ENCODE peak calls at places on chromosomes 2 and 18, in seven cellular contexts. Q is IMR-90, G is cardiac muscle cell, C is cardiac fibroblast, V is choroid plexus epithelial cell, L is sigmoid colon, T is HCT116. S is an unnamed sample.

GRCh38 chr2:46471-47345 is at the start of gene FAM110C:
- DNase-seq in Q (no peak), G (peak; percentile 67), C (peak; percentile 15), V (peak; percentile 18), L (no peak), T (no peak), S (peak; percentile 5)

GRCh38 chr2:29165362-29166236 is 50.4 kb downstream of the CLIP4 start:
- DNase-seq in Q (peak; percentile 93), G (peak; percentile 54), C (peak; percentile 81), V (peak; percentile 92), L (no peak), T (no peak), S (peak; percentile 72)

GRCh38 chr2:43609304-43609883 is 13.6 kb upstream of the THADA start:
- DNase-seq in Q (peak; percentile 44), G (peak; percentile 63), C (peak; percentile 72), V (peak; percentile 68), L (no peak), T (peak; percentile 37), S (peak; percentile 41)

GRCh38 chr18:73842795-73843394 is 304.7 kb downstream of the FBXO15 start:
- DNase-seq in Q (peak; percentile 65), G (peak; percentile 64), C (peak; percentile 69), V (peak; percentile 74), L (no peak), T (peak; percentile 4), S (peak; percentile 67)

GRCh38 chr2:128086244-128086643 is 4.8 kb upstream of the UGGT1 start:
- DNase-seq in Q (no peak), G (no peak), C (no peak), V (no peak), L (no peak), T (no peak), S (no peak)

GRCh38 chr2:207166349-207167128 is 791 bp upstream of the KLF7 start:
- DNase-seq in Q (peak; percentile 81), G (peak; percentile 93), C (peak; percentile 90), V (peak; percentile 89), L (peak; percentile 91), T (no peak), S (peak; percentile 87)

GRCh38 chr18:38576915-38577314 is 1011.3 kb upstream of the CELF4 start:
- DNase-seq in Q (no peak), G (no peak), C (no peak), V (no peak), L (no peak), T (no peak), S (no peak)

GRCh38 chr2:226208726-226209125 is 590.9 kb downstream of the IRS1 start:
- DNase-seq in Q (peak; percentile 68), G (peak; percentile 66), C (peak; percentile 72), V (peak; percentile 43), L (no peak), T (no peak), S (peak; percentile 52)

GRCh38 chr18:25658476-25658875 is 306.5 kb upstream of the ZNF521 start:
- DNase-seq in Q (no peak), G (no peak), C (no peak), V (no peak), L (no peak), T (no peak), S (no peak)

GRCh38 chr2:173680574-173680973 is 284.6 kb downstream of the SP3 start:
- DNase-seq in Q (peak; percentile 5), G (no peak), C (no peak), V (no peak), L (no peak), T (no peak), S (no peak)

GRCh38 chr2:216492951-216493685 is 5.5 kb upstream of the RPL37A start:
- DNase-seq in Q (peak; percentile 82), G (peak; percentile 77), C (peak; percentile 92), V (peak; percentile 63), L (no peak), T (no peak), S (peak; percentile 84)

GRCh38 chr2:132503621-132504200 is 87.1 kb downstream of the GPR39 start:
- DNase-seq in Q (peak; percentile 37), G (no peak), C (peak; percentile 54), V (peak; percentile 14), L (no peak), T (no peak), S (peak; percentile 21)

GRCh38 chr18:49842656-49843055 is 29.3 kb upstream of the ACAA2 start:
- DNase-seq in Q (no peak), G (no peak), C (no peak), V (no peak), L (no peak), T (no peak), S (no peak)

GRCh38 chr18:55522011-55522410 is 66.0 kb downstream of the TCF4 start:
- DNase-seq in Q (no peak), G (peak; percentile 38), C (peak; percentile 52), V (peak; percentile 47), L (no peak), T (no peak), S (no peak)

GRCh38 chr2:118496870-118497611 is 350.4 kb downstream of the EN1 start:
- DNase-seq in Q (no peak), G (no peak), C (no peak), V (no peak), L (no peak), T (no peak), S (no peak)

GRCh38 chr2:38345323-38346038 is 31.6 kb downstream of the ATL2 start:
- DNase-seq in Q (no peak), G (no peak), C (no peak), V (no peak), L (no peak), T (no peak), S (no peak)

GRCh38 chr2:156319811-156320490 is 12.6 kb downstream of the NR4A2 start:
- DNase-seq in Q (peak; percentile 49), G (peak; percentile 50), C (peak; percentile 43), V (no peak), L (peak; percentile 69), T (no peak), S (no peak)

GRCh38 chr2:102604754-102605153 is 14.6 kb upstream of the SLC9A2 start:
- DNase-seq in Q (no peak), G (no peak), C (no peak), V (no peak), L (no peak), T (no peak), S (no peak)

GRCh38 chr2:240126731-240127130 is 9.4 kb downstream of the COPS9 start:
- DNase-seq in Q (no peak), G (no peak), C (no peak), V (no peak), L (no peak), T (no peak), S (no peak)

GRCh38 chr2:124320072-124320471 is 295.0 kb downstream of the CNTNAP5 start:
- DNase-seq in Q (no peak), G (no peak), C (no peak), V (no peak), L (no peak), T (no peak), S (no peak)

GRCh38 chr2:213199871-213200270 is 48.5 kb upstream of the IKZF2 start:
- DNase-seq in Q (peak; percentile 54), G (peak; percentile 51), C (peak; percentile 76), V (peak; percentile 93), L (no peak), T (no peak), S (peak; percentile 45)

GRCh38 chr2:115763601-115764000 is 1321.2 kb downstream of the DPP10 start:
- DNase-seq in Q (no peak), G (no peak), C (no peak), V (no peak), L (no peak), T (no peak), S (no peak)

GRCh38 chr2:161965994-161966393 is 108.0 kb downstream of the DPP4 start:
- DNase-seq in Q (peak; percentile 29), G (no peak), C (no peak), V (no peak), L (no peak), T (no peak), S (peak; percentile 9)

GRCh38 chr2:1766851-1767771 is 22.8 kb upstream of the PXDN start:
- DNase-seq in Q (no peak), G (no peak), C (no peak), V (no peak), L (no peak), T (no peak), S (no peak)

GRCh38 chr2:26782876-26783704 is 2.8 kb upstream of the CENPA start:
- DNase-seq in Q (no peak), G (no peak), C (no peak), V (no peak), L (no peak), T (no peak), S (no peak)

GRCh38 chr2:26785431-26786206 is at the start of gene CENPA:
- DNase-seq in Q (peak; percentile 100), G (peak; percentile 100), C (peak; percentile 100), V (peak; percentile 100), L (peak; percentile 99), T (peak; percentile 99), S (peak; percentile 100)

GRCh38 chr2:26784570-26785234 is 1.2 kb upstream of the CENPA start:
- DNase-seq in Q (no peak), G (no peak), C (no peak), V (no peak), L (no peak), T (no peak), S (no peak)

GRCh38 chr2:26786207-26787023 is 559 bp downstream of the CENPA start:
- DNase-seq in Q (no peak), G (peak; percentile 14), C (no peak), V (no peak), L (no peak), T (no peak), S (no peak)
- TF ChIP-seq CTCF in Q (no peak), G (no peak), C (no peak), V (peak; percentile 9), L (no peak), T (no peak), S (no peak)

DNA sequence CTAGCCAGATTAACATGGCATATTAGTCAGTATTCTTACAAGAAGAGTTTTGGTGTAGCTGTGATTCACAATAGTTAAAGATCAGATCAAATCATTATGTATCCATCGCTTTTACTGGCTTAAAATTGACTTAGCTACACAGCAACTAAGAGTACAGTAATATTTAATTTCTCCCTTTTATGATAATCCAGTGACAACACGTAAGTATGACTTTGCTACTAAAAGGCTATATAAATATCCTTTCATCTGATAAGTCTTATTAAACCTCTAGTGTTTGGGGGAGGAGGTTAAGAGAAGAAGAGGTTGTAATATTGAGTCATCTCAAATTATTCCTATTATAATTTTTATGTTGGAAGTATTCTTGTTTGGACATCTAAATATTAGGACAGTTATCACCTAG is 51.0 kb downstream of the KCNG3 start:
- DNase-seq in Q (no peak), G (no peak), C (no peak), V (no peak), L (no peak), T (no peak), S (no peak)
- H3K4me3 ChIP-seq in Q (no peak overlapping the region), G (no peak overlapping the region), C (no peak overlapping the region), V (no peak overlapping the region), L (no peak overlapping the region), T (no peak overlapping the region), S (no peak overlapping the region)

GRCh38 chr2:106108351-106108750 is 85.8 kb downstream of the UXS1 start:
- DNase-seq in Q (peak; percentile 49), G (peak; percentile 68), C (peak; percentile 32), V (peak; percentile 83), L (no peak), T (no peak), S (peak; percentile 56)
- TF ChIP-seq CTCF in Q (peak; percentile 46), G (peak; percentile 55), C (peak; percentile 33), V (peak; percentile 88), L (peak; percentile 27), T (peak; percentile 11), S (peak; percentile 67)

DNA sequence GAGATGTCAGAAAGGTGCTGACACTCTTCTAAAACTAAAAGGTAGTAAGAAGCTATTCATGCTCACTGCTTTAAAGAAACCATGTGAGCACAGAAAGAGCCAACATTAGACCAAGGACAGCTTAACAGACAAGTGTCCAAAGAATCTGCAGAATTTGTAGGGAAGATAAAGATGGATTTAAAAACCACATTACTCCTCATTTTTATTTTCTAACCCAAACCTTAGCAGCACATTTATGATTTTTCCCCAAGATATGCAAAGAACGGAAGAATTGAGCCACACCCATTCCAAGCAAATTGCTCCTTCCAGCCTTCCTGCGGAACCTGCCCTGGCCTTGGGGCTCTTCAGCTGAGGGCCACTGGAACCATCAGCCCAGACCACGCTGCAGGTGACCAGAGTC is 26.9 kb downstream of the MBP start:
- DNase-seq in Q (no peak), G (no peak), C (no peak), V (no peak), L (no peak), T (no peak), S (no peak)
- H3K4me3 ChIP-seq in Q (no peak overlapping the region), G (no peak overlapping the region), C (no peak overlapping the region), V (no peak overlapping the region), L (no peak overlapping the region), T (no peak overlapping the region), S (no peak overlapping the region)

S was measured in astrocyte of the spinal cord.